ENCODE peak calls at places on chromosomes 5 and 9, in four cellular contexts. H is tibial artery, O is heart left ventricle, Z is Peyer's patch. I is an unnamed sample.
A peak's percentile ranks its signal among the peaks of the same experiment; 100 is the strongest.

GRCh38 chr5:125549322-125549871 is 803.0 kb upstream of the ZNF608 start:
- DNase-seq in Z (no peak), H (no peak), O (no peak), I (no peak)

GRCh38 chr5:147226512-147226911 is 8.3 kb upstream of the STK32A start:
- DNase-seq in O (no peak), Z (no peak), H (no peak), I (no peak)

GRCh38 chr5:51053361-51053760 is 329.9 kb upstream of the ISL1 start:
- DNase-seq in O (no peak), Z (no peak), H (no peak), I (no peak)

GRCh38 chr5:19564036-19564435 is 424.0 kb downstream of the CDH18 start:
- DNase-seq in H (no peak), Z (no peak), O (no peak), I (no peak)

GRCh38 chr5:174581483-174581882 is 142.9 kb upstream of the MSX2 start:
- DNase-seq in Z (peak; percentile 68), O (no peak), H (no peak), I (no peak)

GRCh38 chr9:96087669-96088299 is 212.3 kb downstream of the ERCC6L2 start:
- DNase-seq in Z (no peak), H (no peak), O (no peak), I (no peak)

GRCh38 chr5:174503461-174504265 is 220.7 kb upstream of the MSX2 start:
- DNase-seq in H (no peak), Z (peak; percentile 74), O (no peak), I (no peak)

GRCh38 chr5:42949348-42950090 is 90.6 kb downstream of the ANXA2R start:
- DNase-seq in Z (peak; percentile 89), H (peak; percentile 77), O (peak; percentile 53), I (peak; percentile 77)

GRCh38 chr5:59840200-59840601 is 53.3 kb downstream of the PDE4D start:
- DNase-seq in O (no peak), Z (peak; percentile 48), H (no peak), I (no peak)

GRCh38 chr9:135494791-135495559 is 5.5 kb upstream of the MRPS2 start:
- DNase-seq in Z (no peak), O (no peak), H (peak; percentile 55), I (peak; percentile 48)

DNA sequence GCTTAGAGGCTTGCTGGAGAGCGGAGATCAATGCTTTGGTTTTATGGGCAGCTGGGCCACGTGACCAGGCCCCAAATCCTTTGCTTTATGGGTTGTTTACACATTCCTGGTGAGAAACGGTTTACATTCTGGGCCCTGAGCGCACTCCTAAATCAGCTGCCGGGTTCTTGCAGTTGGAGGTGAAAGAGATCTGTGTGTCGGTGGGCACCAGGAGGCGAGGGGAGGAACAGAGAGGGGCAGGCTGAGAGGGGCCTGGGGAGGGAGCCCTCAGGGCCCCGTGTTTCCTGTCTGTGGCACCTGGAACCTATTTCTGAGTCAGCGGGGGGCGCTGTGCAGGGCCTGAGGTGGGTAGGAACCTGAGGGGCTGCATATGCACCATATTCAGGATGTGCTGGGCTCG is 63.5 kb upstream of the HAND1 start:
- DNase-seq in Z (no peak), O (no peak), H (no peak), I (no peak)
- TF ChIP-seq CTCF in Z (no peak), O (no peak), H (no peak), I (peak; percentile 20)

DNA sequence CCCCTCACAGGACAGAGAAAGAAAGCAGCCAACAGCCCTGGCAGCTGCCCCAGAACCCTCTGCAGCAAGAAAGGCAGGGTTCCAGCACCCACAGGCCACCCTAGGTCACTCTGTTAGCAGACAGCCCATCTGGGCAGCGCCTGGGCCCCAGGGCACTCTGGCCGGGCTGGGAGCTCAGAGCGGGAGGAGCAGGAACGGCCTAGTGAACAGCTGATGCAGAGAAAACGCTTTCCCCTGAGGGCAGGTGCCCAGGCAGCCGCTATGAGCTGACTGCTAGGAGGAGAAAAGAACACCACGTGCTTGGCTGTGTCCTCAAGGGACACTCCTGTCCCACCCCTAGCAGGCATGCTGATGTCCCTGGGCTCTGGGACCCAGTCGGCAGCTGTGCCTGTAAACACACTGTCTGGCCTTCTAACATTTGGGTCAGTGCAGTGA is 6.6 kb downstream of the RALGDS start:
- DNase-seq in H (peak; percentile 73), O (peak; percentile 65), Z (no peak), I (peak; percentile 71)
- H3K27ac ChIP-seq in H (peak overlapping the region; percentile 68), O (peak overlapping the region; percentile 81), Z (peak overlapping the region; percentile 61), I (peak overlapping the region; percentile 80)

GRCh38 chr5:34944044-34944443 is 14.7 kb downstream of the DNAJC21 start:
- DNase-seq in H (no peak), O (no peak), Z (no peak), I (no peak)
- H3K36me3 ChIP-seq in H (peaks cover 67% of the 10 kb centered on the region), O (no peaks in the 10 kb centered on the region), Z (no peaks in the 10 kb centered on the region), I (peaks cover 86% of the 10 kb centered on the region)

GRCh38 chr5:57745676-57746075 is 263.1 kb upstream of the ACTBL2 start:
- DNase-seq in H (no peak), Z (no peak), O (no peak), I (no peak)
- TF ChIP-seq CTCF in H (no peak), Z (no peak), O (no peak), I (no peak)

I was measured in upper lobe of right lung.